ENCODE peak calls at places on chromosome 22, in four cellular contexts. M is astrocyte of the spinal cord, V is H9, B is nephron progenitor cell. K is an unnamed sample.

GRCh38 chr22:44385781-44386180 is 73.0 kb upstream of the SHISAL1 start:
- DNase-seq in V (no peak), B (no peak), M (no peak), K (no peak)

GRCh38 chr22:50314081-50314454 is 6.6 kb upstream of the PLXNB2 start:
- DNase-seq in B (no peak), V (no peak), M (no peak), K (no peak)

GRCh38 chr22:16915711-16916110 is 90.5 kb upstream of the XKR3 start:
- DNase-seq in M (no peak), B (no peak), V (no peak), K (no peak)

GRCh38 chr22:35681454-35682050 is 33.3 kb downstream of the APOL6 start:
- DNase-seq in V (no peak), B (no peak), M (no peak), K (no peak)

GRCh38 chr22:18971321-18971751 is 35.2 kb upstream of the PRODH start:
- DNase-seq in M (no peak), V (no peak), B (no peak), K (no peak)

GRCh38 chr22:21760640-21761039 is 25.0 kb upstream of the YPEL1 start:
- DNase-seq in M (peak; percentile 90), B (no peak), V (no peak), K (no peak)

GRCh38 chr22:25950101-25950500 is 208.1 kb downstream of the MYO18B start:
- DNase-seq in B (no peak), M (no peak), V (no peak), K (no peak)

GRCh38 chr22:49372111-49372529 is 455.6 kb downstream of the BRD1 start:
- DNase-seq in V (no peak), M (no peak), B (no peak), K (no peak)

GRCh38 chr22:36442506-36443197 is 38.8 kb downstream of the TXN2 start:
- DNase-seq in M (no peak), B (no peak), V (no peak), K (no peak)

GRCh38 chr22:20965888-20966855 is 883 bp upstream of the AIFM3 start:
- DNase-seq in B (no peak), V (no peak), M (no peak), K (no peak)

GRCh38 chr22:41963453-41964105 is 5.7 kb upstream of the SEPTIN3 start:
- DNase-seq in B (no peak), M (peak; percentile 46), V (no peak), K (no peak)

GRCh38 chr22:49688516-49689254 is 139.0 kb downstream of the BRD1 start:
- DNase-seq in M (no peak), V (peak; percentile 22), B (no peak), K (no peak)

GRCh38 chr22:28222976-28223375 is 303.9 kb upstream of the PITPNB start:
- DNase-seq in V (no peak), M (peak; percentile 73), B (no peak), K (no peak)

GRCh38 chr22:19174106-19175025 is 4.2 kb downstream of the SLC25A1 start:
- DNase-seq in B (peak; percentile 36), M (peak; percentile 39), V (peak; percentile 65), K (no peak)

GRCh38 chr22:17121235-17122195 is at the start of gene TMEM121B:
- DNase-seq in M (peak; percentile 39), B (peak; percentile 83), V (peak; percentile 95), K (no peak)

GRCh38 chr22:39175127-39176066 is 22.9 kb upstream of the CBX7 start:
- DNase-seq in B (no peak), M (no peak), V (peak; percentile 57), K (no peak)
- TF ChIP-seq CTCF in B (no peak), M (no peak), V (no peak), K (no peak)

DNA sequence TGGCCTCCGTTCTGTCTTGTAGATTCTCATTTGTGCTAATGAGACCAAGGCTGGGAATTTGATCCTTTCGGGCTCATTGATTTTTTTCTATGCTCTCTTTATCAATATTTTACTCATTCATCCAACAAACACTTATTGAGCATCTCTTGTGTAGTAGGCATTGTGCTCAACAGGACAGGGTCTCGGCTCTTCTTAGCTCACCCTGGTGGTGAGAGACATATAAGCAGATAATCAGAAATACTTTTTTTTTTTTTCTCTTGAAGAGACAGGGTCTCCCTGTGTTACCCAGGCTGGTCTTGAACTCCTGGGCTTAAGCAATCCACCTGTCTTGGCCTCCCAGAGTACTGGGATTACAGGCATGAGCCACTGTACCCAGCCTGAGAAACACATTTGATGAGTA is 48.0 kb upstream of the SLC5A1 start:
- DNase-seq in B (no peak), V (no peak), M (no peak), K (no peak)
- TF ChIP-seq CTCF in B (no peak), V (peak; percentile 63), M (peak; percentile 19), K (no peak)

GRCh38 chr22:45867118-45867905 is 109.7 kb downstream of the WNT7B start:
- DNase-seq in V (peak; percentile 51), M (no peak), B (peak; percentile 62), K (no peak)
- TF ChIP-seq CTCF in V (peak; percentile 52), M (peak; percentile 21), B (no peak), K (no peak)

DNA sequence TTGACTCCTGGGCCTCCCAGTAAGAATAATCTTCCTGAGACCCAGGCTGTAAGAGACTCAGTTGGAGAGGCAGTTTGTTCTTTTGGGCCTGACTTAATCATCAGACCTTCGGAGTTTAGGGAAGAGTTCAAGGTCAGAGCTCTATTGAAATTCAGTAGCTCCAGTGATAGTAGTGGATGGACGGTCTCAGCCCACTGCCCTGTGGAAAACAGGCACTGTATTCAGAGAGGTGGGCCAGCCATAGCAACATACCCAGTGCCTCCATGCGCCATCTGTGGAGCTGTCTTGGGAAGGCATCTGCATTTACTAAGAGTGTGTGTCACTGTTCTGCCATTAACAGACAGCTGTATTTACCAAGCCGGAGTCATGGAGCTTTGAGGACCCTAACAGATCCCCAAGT is 2.9 kb downstream of the SMARCB1 start:
- DNase-seq in V (no peak), M (no peak), B (no peak), K (no peak)
- TF ChIP-seq CTCF in V (peak; percentile 30), M (peak; percentile 21), B (no peak), K (no peak)

DNA sequence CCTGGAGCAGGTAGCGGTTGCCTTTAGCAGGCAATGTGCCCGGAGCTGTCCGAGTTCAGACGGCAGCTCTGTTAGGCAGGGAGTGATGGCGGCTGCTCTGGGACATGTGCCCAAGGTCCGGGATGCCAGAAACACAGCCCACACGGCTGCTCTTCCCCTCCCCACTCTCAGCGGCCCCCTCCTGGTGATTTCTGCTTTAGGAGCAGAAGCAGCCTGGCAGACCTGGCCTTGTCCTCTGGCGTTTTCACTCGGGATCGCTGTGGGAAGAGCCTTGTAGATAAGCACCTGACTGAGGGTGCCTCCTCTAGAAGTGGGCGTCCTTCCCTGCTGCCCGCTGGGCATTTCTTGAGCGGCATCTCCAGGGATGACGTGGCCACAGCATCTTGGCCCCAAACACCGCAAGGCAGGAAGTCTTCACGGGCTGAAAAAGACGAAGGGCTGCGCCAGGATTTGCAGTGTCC is 392.2 kb downstream of the TBC1D22A start:
- DNase-seq in B (no peak), M (peak; percentile 73), V (no peak), K (no peak)
- TF ChIP-seq CTCF in B (no peak), M (peak; percentile 7), V (no peak), K (no peak)